ENCODE peak calls at places on chromosome 18, in four cellular contexts. Y, U, G and R are unnamed samples.

GRCh38 chr18:25061345-25061744 is 290.6 kb downstream of the ZNF521 start:
- DNase-seq in Y (no peak), U (no peak), G (no peak), R (no peak)

GRCh38 chr18:8661754-8662573 is 43.4 kb upstream of the MTCL1 start:
- DNase-seq in Y (no peak), U (no peak), G (peak), R (no peak)

GRCh38 chr18:11336241-11336640 is 186.9 kb upstream of the PIEZO2 start:
- DNase-seq in Y (no peak), U (no peak), G (no peak), R (no peak)

GRCh38 chr18:48663931-48664847 is 125.4 kb downstream of the CTIF start:
- DNase-seq in Y (peak), U (peak), G (peak), R (no peak)

GRCh38 chr18:41072946-41073345 is 882.1 kb upstream of the PIK3C3 start:
- DNase-seq in Y (no peak), U (no peak), G (no peak), R (no peak)

GRCh38 chr18:3265564-3266033 is 3.7 kb downstream of the MYL12B start:
- DNase-seq in Y (no peak), U (peak), G (no peak), R (no peak)

GRCh38 chr18:12861637-12862036 is 22.4 kb downstream of the PTPN2 start:
- DNase-seq in Y (no peak), U (no peak), G (no peak), R (no peak)

GRCh38 chr18:58369616-58370015 is 259.3 kb downstream of the ALPK2 start:
- DNase-seq in Y (no peak), U (no peak), G (no peak), R (no peak)

GRCh38 chr18:54197747-54198411 is 26.6 kb downstream of the MBD2 start:
- DNase-seq in Y (no peak), U (no peak), G (no peak), R (no peak)

GRCh38 chr18:58402951-58403702 is 225.8 kb downstream of the ALPK2 start:
- DNase-seq in Y (no peak), U (peak), G (no peak), R (no peak)

GRCh38 chr18:31643003-31643402 is 41.4 kb downstream of the B4GALT6 start:
- DNase-seq in Y (no peak), U (no peak), G (no peak), R (no peak)

GRCh38 chr18:52313213-52313612 is 26.8 kb upstream of the DCC start:
- DNase-seq in Y (no peak), U (no peak), G (no peak), R (no peak)

GRCh38 chr18:34115409-34116081 is 109.2 kb downstream of the NOL4 start:
- DNase-seq in Y (no peak), U (peak), G (no peak), R (no peak)
- TF ChIP-seq ZNF274 in Y (no peak), U (no peak), G (no peak), R (no peak)

GRCh38 chr18:22347624-22348511 is 69.8 kb downstream of the CTAGE1 start:
- DNase-seq in Y (no peak), U (no peak), G (no peak), R (no peak)
- TF ChIP-seq HDAC2 in Y (no peak), U (no peak), G (no peak), R (no peak)

DNA sequence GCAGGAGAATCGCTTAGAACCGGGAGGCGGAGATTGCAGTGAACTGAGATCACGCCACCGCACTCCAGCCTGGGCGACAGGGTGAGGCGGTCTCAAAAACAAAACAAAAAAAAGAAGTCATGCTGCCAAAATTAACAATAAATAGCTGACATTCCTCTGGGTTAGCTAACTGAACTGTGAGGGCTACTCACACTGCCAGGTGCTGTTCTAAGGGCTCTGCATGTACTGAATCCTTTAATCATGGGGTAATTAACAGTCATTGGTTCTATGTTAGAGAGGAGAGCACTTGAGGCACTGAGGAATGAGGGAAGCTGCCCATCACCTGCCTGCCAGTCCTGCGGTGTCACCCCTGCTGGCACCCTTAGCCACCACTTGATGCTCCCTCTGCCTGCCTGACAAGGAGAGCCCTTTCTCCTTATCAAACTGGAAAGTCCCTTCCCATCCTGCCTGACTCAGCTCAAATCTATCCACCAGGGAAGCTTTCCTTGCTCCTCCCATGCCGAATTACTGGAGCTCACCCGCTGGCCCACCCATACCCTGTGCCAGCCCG is 73.0 kb upstream of the RIOK3 start:
- DNase-seq in Y (no peak), U (no peak), G (no peak), R (no peak)
- TF ChIP-seq ZNF274 in Y (no peak), U (no peak), G (no peak), R (no peak)

GRCh38 chr18:74172697-74173433 is 24.5 kb downstream of the TIMM21 start:
- DNase-seq in Y (no peak), U (no peak), G (no peak), R (no peak)
- TF ChIP-seq HDAC2 in Y (no peak), U (no peak), G (no peak), R (no peak)

GRCh38 chr18:47334966-47335365 is 83.5 kb upstream of the SKOR2 start:
- DNase-seq in Y (no peak), U (no peak), G (no peak), R (no peak)
- TF ChIP-seq ZNF274 in Y (no peak), U (no peak), G (no peak), R (no peak)

GRCh38 chr18:43515481-43515880 is 238.2 kb upstream of the SYT4 start:
- DNase-seq in Y (no peak), U (no peak), G (no peak), R (no peak)
- TF ChIP-seq HDAC2 in Y (no peak), U (no peak), G (no peak), R (no peak)

DNA sequence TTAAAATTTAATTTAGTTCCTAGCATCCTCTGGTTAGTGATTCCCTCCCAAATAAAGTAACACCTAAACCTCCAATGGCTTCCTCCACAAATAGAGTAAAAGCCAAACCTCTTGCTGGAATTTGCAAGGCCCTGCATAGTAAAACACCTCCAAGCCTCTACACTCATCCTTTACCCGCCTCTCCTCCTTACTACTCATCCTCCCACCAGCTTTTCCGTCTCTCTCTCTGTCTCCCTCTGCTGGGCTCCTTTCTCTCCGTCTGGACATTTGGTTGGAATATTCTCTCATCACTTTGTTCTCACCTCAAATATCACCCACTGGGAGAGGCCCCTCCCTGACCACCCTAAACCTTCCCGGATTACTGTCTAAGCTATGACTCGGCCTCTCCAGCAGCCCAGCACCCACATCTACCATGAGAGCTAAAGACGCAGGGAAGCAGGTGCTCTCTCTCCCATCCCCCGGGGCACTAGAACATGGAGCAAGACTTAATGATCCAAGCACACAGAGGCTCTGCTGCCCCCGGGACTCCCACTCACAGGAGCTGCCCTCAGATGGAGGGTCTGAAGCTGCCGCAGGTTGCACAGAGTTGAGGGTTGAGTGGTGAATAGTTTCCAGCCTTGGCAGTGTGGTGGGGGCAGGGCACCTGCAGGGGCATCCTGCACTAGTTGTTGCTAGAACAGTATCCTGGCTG is 167.2 kb downstream of the FBXO15 start:
- DNase-seq in Y (no peak), U (peak), G (peak), R (no peak)
- TF ChIP-seq ZNF274 in Y (no peak), U (no peak), G (no peak), R (no peak)

GRCh38 chr18:57135705-57136104 is 11.2 kb upstream of the BOD1L2 start:
- DNase-seq in Y (peak), U (no peak), G (no peak), R (no peak)
- TF ChIP-seq HDAC2 in Y (no peak), U (no peak), G (no peak), R (no peak)